ENCODE peak calls at places on chromosomes 12 and 14, in nine cellular contexts. Q, F, J, M, G, U, P, X and L are unnamed samples.

GRCh38 chr12:126191037-126191891 is 1126.0 kb downstream of the AACS start:
- DNase-seq in Q (peak), F (no peak), J (no peak), M (no peak), G (no peak), U (no peak), P (no peak), X (no peak), L (peak)

GRCh38 chr14:56648508-56649301 is 69.1 kb downstream of the TMEM260 start:
- DNase-seq in Q (peak), F (no peak), J (no peak), M (no peak), G (no peak), U (no peak), P (no peak), X (no peak), L (no peak)

GRCh38 chr12:25875661-25876060 is 82.8 kb upstream of the RASSF8 start:
- DNase-seq in Q (no peak), F (no peak), J (no peak), M (peak), G (no peak), U (no peak), P (no peak), X (no peak), L (peak)

GRCh38 chr12:7289743-7290142 is 14.1 kb upstream of the ACSM4 start:
- DNase-seq in Q (no peak), F (no peak), J (no peak), M (no peak), G (peak), U (no peak), P (no peak), X (no peak), L (no peak)

GRCh38 chr12:27548301-27549199 is 24.5 kb downstream of the PPFIBP1 start:
- DNase-seq in Q (no peak), F (no peak), J (no peak), M (no peak), G (no peak), U (no peak), P (no peak), X (no peak), L (no peak)

GRCh38 chr12:65449400-65449799 is 170.9 kb downstream of the MSRB3 start:
- DNase-seq in Q (no peak), F (no peak), J (no peak), M (peak), G (peak), U (no peak), P (no peak), X (peak), L (peak)

GRCh38 chr12:122830517-122831214 is 4.6 kb upstream of the HIP1R start:
- DNase-seq in Q (no peak), F (no peak), J (no peak), M (peak), G (peak), U (no peak), P (no peak), X (peak), L (peak)

GRCh38 chr12:12745576-12746211 is 28.5 kb downstream of the CDKN1B start:
- DNase-seq in Q (no peak), F (no peak), J (no peak), M (no peak), G (no peak), U (no peak), P (no peak), X (no peak), L (no peak)

GRCh38 chr12:127239781-127240180 is 1027.2 kb upstream of the TMEM132C start:
- DNase-seq in Q (no peak), F (no peak), J (no peak), M (no peak), G (peak), U (no peak), P (no peak), X (peak), L (peak)

GRCh38 chr12:11763760-11764520 is 114.5 kb downstream of the ETV6 start:
- DNase-seq in Q (no peak), F (no peak), J (no peak), M (peak), G (no peak), U (no peak), P (no peak), X (peak), L (peak)

GRCh38 chr12:129145381-129145780 is 292.1 kb downstream of the GLT1D1 start:
- DNase-seq in Q (no peak), F (no peak), J (no peak), M (no peak), G (no peak), U (peak), P (no peak), X (no peak), L (no peak)

GRCh38 chr14:104752735-104753527 is at the start of gene SIVA1:
- DNase-seq in Q (peak), F (peak), J (peak), M (peak), G (peak), U (peak), P (peak), X (peak), L (peak)

GRCh38 chr14:37145395-37145794 is 27.0 kb downstream of the SLC25A21 start:
- DNase-seq in Q (no peak), F (no peak), J (no peak), M (no peak), G (peak), U (no peak), P (no peak), X (no peak), L (no peak)

GRCh38 chr12:93163260-93164036 is 214.3 kb upstream of the NUDT4 start:
- DNase-seq in Q (no peak), F (no peak), J (no peak), M (peak), G (no peak), U (no peak), P (no peak), X (no peak), L (no peak)

GRCh38 chr12:115811929-115812328 is 465.6 kb downstream of the MED13L start:
- DNase-seq in Q (no peak), F (no peak), J (no peak), M (no peak), G (no peak), U (no peak), P (no peak), X (no peak), L (no peak)